ENCODE peak calls at places on chromosomes 12 and 14, in four cellular contexts. G, S, T and Y are unnamed samples.

GRCh38 chr12:131017477-131017991 is 63.8 kb downstream of the ADGRD1 start:
- DNase-seq in G (no peak), S (no peak), T (no peak), Y (no peak)

GRCh38 chr14:37246427-37246829 is 48.7 kb downstream of the MIPOL1 start:
- DNase-seq in G (no peak), S (no peak), T (no peak), Y (no peak)

GRCh38 chr14:45716506-45716905 is 463.5 kb upstream of the MIS18BP1 start:
- DNase-seq in G (no peak), S (no peak), T (no peak), Y (no peak)

GRCh38 chr12:68290126-68290525 is 36.7 kb upstream of the IL22 start:
- DNase-seq in G (no peak), S (no peak), T (no peak), Y (no peak)

GRCh38 chr14:54564071-54564798 is 2.7 kb upstream of the SAMD4A start:
- DNase-seq in G (no peak), S (no peak), T (no peak), Y (no peak)

GRCh38 chr12:104652910-104653309 is 196.2 kb downstream of the CHST11 start:
- DNase-seq in G (no peak), S (no peak), T (no peak), Y (no peak)

GRCh38 chr12:66228462-66228861 is 39.4 kb downstream of the IRAK3 start:
- DNase-seq in G (no peak), S (no peak), T (no peak), Y (no peak)

GRCh38 chr14:103332143-103332919 is 1.7 kb upstream of the EIF5 start:
- DNase-seq in G (no peak), S (no peak), T (no peak), Y (no peak)

GRCh38 chr12:12979731-12980259 is 20.3 kb downstream of the HEBP1 start:
- DNase-seq in G (no peak), S (no peak), T (no peak), Y (no peak)

GRCh38 chr14:75016815-75017214 is 14.1 kb downstream of the EIF2B2 start:
- DNase-seq in G (no peak), S (no peak), T (no peak), Y (no peak)

GRCh38 chr14:77241955-77242354 is 29.1 kb downstream of the NGB start:
- DNase-seq in G (no peak), S (no peak), T (no peak), Y (no peak)

GRCh38 chr12:47307680-47308399 is 228.1 kb upstream of the AMIGO2 start:
- DNase-seq in G (peak), S (no peak), T (peak), Y (no peak)

GRCh38 chr12:132617135-132617701 is 1.4 kb upstream of the P2RX2 start:
- DNase-seq in G (no peak), S (no peak), T (no peak), Y (no peak)

GRCh38 chr14:61258985-61259384 is 22.2 kb downstream of the TMEM30B start:
- DNase-seq in G (no peak), S (no peak), T (no peak), Y (no peak)

GRCh38 chr12:105920161-105920684 is 218.5 kb downstream of the NUAK1 start:
- DNase-seq in G (no peak), S (no peak), T (no peak), Y (no peak)

GRCh38 chr14:38065101-38065762 is 142.5 kb upstream of the SSTR1 start:
- DNase-seq in G (no peak), S (no peak), T (no peak), Y (no peak)

GRCh38 chr12:75446857-75447256 is 33.7 kb upstream of the GLIPR1 start:
- DNase-seq in G (no peak), S (no peak), T (no peak), Y (no peak)

DNA sequence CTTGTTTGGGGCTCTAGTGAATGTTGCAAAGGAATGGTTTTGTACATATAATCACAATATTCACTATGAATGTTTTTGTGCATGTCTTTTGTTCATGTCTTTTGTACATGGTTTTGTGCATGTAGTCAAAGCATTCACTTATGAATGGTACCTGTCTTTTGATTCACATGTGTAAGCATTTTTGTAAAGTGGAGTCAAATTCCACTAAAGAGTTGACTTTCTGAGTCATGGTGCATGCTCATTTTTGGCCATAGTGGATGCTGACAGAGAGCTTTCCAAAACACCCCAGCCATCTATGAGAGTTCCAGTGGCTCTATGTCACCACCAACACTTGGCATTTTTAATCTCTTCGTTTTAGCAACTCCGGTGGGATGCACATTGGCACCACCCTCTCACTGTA is 1185.9 kb upstream of the TMEM132C start:
- DNase-seq in G (no peak), S (no peak), T (no peak), Y (no peak)
- TF ChIP-seq POLR2AphosphoS5 in G (no peak), S (no peak), T (no peak), Y (no peak)

DNA sequence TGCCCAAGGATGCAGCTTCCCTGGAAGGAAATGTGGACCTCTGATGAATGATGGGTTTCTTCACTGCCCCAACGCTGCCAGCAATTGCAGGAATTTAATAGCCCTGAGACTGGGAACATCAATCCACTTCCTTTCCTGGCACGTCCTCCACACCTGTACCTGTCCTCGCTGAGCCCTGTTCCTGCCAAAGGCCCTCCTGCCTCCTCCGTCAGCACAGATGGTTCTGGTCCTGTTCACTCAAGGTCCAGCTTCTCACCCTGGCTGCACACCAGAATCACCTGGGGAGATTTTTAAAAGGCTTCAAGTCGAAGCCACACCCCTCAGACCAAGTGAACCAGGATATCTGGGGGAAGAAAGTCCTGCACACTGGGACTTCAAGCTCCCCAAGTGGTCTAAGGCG is 38.4 kb upstream of the TMEM132C start:
- DNase-seq in G (no peak), S (no peak), T (no peak), Y (no peak)
- TF ChIP-seq POLR2AphosphoS5 in G (no peak), S (no peak), T (no peak), Y (no peak)

DNA sequence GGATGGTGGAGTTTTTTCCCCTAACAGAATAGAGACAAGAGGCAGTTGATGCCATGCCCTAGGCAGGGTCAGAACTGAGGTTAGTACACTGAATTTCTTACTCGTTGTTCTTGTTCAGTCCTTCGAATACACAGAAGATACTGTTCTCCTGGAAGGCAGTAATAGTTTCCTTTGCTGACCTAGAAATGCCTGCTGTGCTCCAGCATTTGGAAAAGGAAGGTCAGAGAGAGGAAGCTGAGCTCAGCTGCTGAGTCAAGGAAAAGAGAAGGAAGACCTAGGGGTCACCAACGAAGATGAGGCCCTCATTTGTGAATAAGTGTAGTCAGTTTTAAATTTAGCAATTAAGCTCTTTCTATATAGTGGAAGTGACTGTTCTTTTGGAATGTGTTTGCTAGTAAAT is 100.1 kb downstream of the CRADD start:
- DNase-seq in G (no peak), S (no peak), T (no peak), Y (no peak)
- TF ChIP-seq POLR2AphosphoS5 in G (no peak), S (no peak), T (peak), Y (no peak)

GRCh38 chr14:94906577-94906976 is 136.7 kb upstream of the GSC start:
- DNase-seq in G (no peak), S (no peak), T (no peak), Y (no peak)
- TF ChIP-seq POLR2AphosphoS5 in G (no peak), S (no peak), T (no peak), Y (no peak)

GRCh38 chr12:51005671-51006070 is 20.5 kb downstream of the SLC11A2 start:
- DNase-seq in G (no peak), S (no peak), T (no peak), Y (no peak)
- TF ChIP-seq POLR2AphosphoS5 in G (no peak), S (no peak), T (no peak), Y (no peak)

DNA sequence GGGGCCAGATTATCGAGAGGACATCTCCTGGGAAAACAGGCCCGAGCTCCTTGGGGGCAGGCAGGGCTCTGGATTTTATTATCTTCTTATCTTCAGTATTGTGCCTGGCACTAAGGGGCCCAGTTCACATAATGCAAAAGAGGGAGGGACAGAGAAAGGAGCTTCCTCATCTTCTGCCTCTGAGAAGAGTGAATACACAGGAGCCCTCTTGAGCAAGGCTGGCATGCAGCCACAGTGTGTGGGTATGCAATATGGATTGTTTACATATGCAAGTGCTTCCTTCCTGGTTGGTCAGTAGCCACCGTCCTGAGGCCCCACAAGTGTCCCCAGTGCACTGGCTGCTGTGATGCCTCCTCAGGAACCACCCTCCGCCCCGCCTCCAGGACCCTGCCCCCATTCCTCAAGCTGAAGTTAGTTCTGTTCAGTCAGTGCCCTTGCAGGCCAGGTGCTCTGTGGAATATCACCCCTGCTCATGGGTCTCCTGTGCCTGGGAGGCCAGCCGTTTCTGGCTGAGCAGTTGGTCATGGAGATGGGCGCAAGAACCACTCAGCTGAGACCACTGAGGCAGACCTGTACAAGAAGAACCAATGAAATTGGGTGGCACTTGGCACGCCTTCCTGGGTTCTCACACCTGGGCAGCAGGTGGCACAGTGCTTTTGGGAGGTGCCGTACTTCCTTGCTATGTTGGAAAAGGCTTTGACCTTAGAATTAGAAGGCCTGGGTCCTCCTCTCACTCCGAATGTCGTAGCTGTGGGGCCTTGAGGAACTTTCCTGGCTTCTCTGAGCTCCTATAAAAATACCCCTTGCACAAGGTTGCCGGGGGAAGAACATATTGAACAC is 35.1 kb upstream of the ACTN1 start:
- DNase-seq in G (no peak), S (no peak), T (peak), Y (no peak)
- TF ChIP-seq POLR2AphosphoS5 in G (no peak), S (no peak), T (no peak), Y (no peak)

GRCh38 chr12:78916845-78917480 is 52.4 kb downstream of the SYT1 start:
- DNase-seq in G (no peak), S (no peak), T (no peak), Y (no peak)
- TF ChIP-seq POLR2AphosphoS5 in G (no peak), S (no peak), T (no peak), Y (no peak)

GRCh38 chr14:35963209-35963608 is 137.1 kb downstream of the BRMS1L start:
- DNase-seq in G (no peak), S (no peak), T (no peak), Y (no peak)

GRCh38 chr14:35969310-35969709 is 143.2 kb downstream of the BRMS1L start:
- DNase-seq in G (no peak), S (no peak), T (no peak), Y (no peak)

GRCh38 chr14:35961697-35962274 is 135.6 kb downstream of the BRMS1L start:
- DNase-seq in G (no peak), S (no peak), T (no peak), Y (no peak)

GRCh38 chr14:35965425-35965824 is 139.3 kb downstream of the BRMS1L start:
- DNase-seq in G (no peak), S (no peak), T (no peak), Y (no peak)

GRCh38 chr14:35964736-35965135 is 138.6 kb downstream of the BRMS1L start:
- DNase-seq in G (no peak), S (no peak), T (no peak), Y (no peak)
- TF ChIP-seq POLR2AphosphoS5 in G (no peak), S (no peak), T (no peak), Y (no peak)